ENCODE peak calls at places on chromosomes 2 and 18, in seven cellular contexts. Z is memory B cell, J is NCI-H1436, W is lower lobe of right lung, H is HCT116, K is Daoy, B is MCF 10A. Y is an unnamed sample.

GRCh38 chr2:67215214-67215613 is 181.9 kb upstream of the ETAA1 start:
- DNase-seq in Z (no peak), J (peak; percentile 61), W (peak; percentile 54), H (no peak), K (peak; percentile 73), B (peak; percentile 76), Y (no peak)

GRCh38 chr2:238104071-238104511 is 4.0 kb downstream of the ESPNL start:
- DNase-seq in Z (no peak), J (no peak), W (no peak), H (no peak), K (no peak), B (no peak), Y (no peak)

GRCh38 chr2:25506226-25506625 is 164.5 kb upstream of the DNMT3A start:
- DNase-seq in Z (no peak), J (no peak), W (no peak), H (no peak), K (no peak), B (no peak), Y (no peak)

GRCh38 chr2:237879058-237879430 is 19.6 kb downstream of the RAMP1 start:
- DNase-seq in Z (no peak), J (peak; percentile 76), W (no peak), H (no peak), K (peak; percentile 48), B (peak; percentile 82), Y (no peak)

GRCh38 chr2:226556050-226556449 is 243.6 kb downstream of the IRS1 start:
- DNase-seq in Z (no peak), J (no peak), W (no peak), H (no peak), K (no peak), B (no peak), Y (no peak)

GRCh38 chr2:53886406-53887280 is 26.9 kb upstream of the GPR75 start:
- DNase-seq in Z (no peak), J (no peak), W (no peak), H (no peak), K (no peak), B (no peak), Y (no peak)

GRCh38 chr2:43376523-43377198 is 150.3 kb upstream of the ZFP36L2 start:
- DNase-seq in Z (no peak), J (no peak), W (no peak), H (no peak), K (no peak), B (no peak), Y (no peak)

GRCh38 chr2:160465406-160465805 is 28.2 kb downstream of the RBMS1 start:
- DNase-seq in Z (no peak), J (no peak), W (no peak), H (no peak), K (no peak), B (no peak), Y (peak; percentile 45)

GRCh38 chr18:9906407-9906955 is 7.3 kb upstream of the VAPA start:
- DNase-seq in Z (no peak), J (no peak), W (no peak), H (no peak), K (no peak), B (no peak), Y (no peak)

GRCh38 chr2:86026744-86027065 is 79.0 kb downstream of the POLR1A start:
- DNase-seq in Z (no peak), J (no peak), W (no peak), H (no peak), K (no peak), B (no peak), Y (no peak)

GRCh38 chr2:54664238-54664786 is 59.1 kb upstream of the EML6 start:
- DNase-seq in Z (no peak), J (no peak), W (no peak), H (no peak), K (no peak), B (no peak), Y (no peak)

GRCh38 chr2:151827564-151828142 is 568 bp downstream of the ARL5A start:
- DNase-seq in Z (no peak), J (no peak), W (no peak), H (no peak), K (peak; percentile 22), B (peak; percentile 25), Y (peak; percentile 22)

GRCh38 chr18:40096675-40097074 is 1858.4 kb upstream of the PIK3C3 start:
- DNase-seq in Z (no peak), J (no peak), W (no peak), H (no peak), K (no peak), B (no peak), Y (no peak)

Y was measured in activated naive CD4-positive, alpha-beta T cell treated with anti-CD3 and anti-CD28 coated beads, Interleukin-2, amount 50 U/mL, for 72 hours.